ENCODE peak calls at places on chromosomes 2 and 18, in five cellular contexts. One of them, this sample, is unnamed.

GRCh38 chr2:29063646-29064372 is 10.5 kb downstream of the PCARE start:
- DNase-seq in mesenchymal stem cell: no peak
- DNase-seq in adrenal gland: no peak
- DNase-seq in naive thymus-derived CD4-positive, alpha-beta T cell: no peak
- DNase-seq in BE2C: no peak
- DNase-seq in this sample: peak; percentile 76

GRCh38 chr2:145601306-145601925 is 1081.5 kb upstream of the ZEB2 start:
- DNase-seq in adrenal gland: no peak
- DNase-seq in naive thymus-derived CD4-positive, alpha-beta T cell: no peak
- DNase-seq in BE2C: no peak
- DNase-seq in mesenchymal stem cell: no peak
- DNase-seq in this sample: no peak

GRCh38 chr2:101147062-101147461 is 4.1 kb downstream of the TBC1D8 start:
- DNase-seq in BE2C: no peak
- DNase-seq in mesenchymal stem cell: no peak
- DNase-seq in adrenal gland: no peak
- DNase-seq in naive thymus-derived CD4-positive, alpha-beta T cell: no peak
- DNase-seq in this sample: no peak

GRCh38 chr2:190718652-190719526 is 70.0 kb downstream of the NAB1 start:
- DNase-seq in BE2C: peak; percentile 82
- DNase-seq in adrenal gland: peak; percentile 27
- DNase-seq in mesenchymal stem cell: peak; percentile 85
- DNase-seq in naive thymus-derived CD4-positive, alpha-beta T cell: no peak
- DNase-seq in this sample: no peak

GRCh38 chr2:178473373-178473772 is 5.0 kb downstream of the FKBP7 start:
- DNase-seq in mesenchymal stem cell: no peak
- DNase-seq in naive thymus-derived CD4-positive, alpha-beta T cell: no peak
- DNase-seq in BE2C: no peak
- DNase-seq in adrenal gland: no peak
- DNase-seq in this sample: no peak

GRCh38 chr2:197915548-197916265 is 111.3 kb downstream of the PLCL1 start:
- DNase-seq in mesenchymal stem cell: peak; percentile 51
- DNase-seq in BE2C: no peak
- DNase-seq in naive thymus-derived CD4-positive, alpha-beta T cell: no peak
- DNase-seq in adrenal gland: no peak
- DNase-seq in this sample: no peak

GRCh38 chr18:79394438-79395307 is 1.1 kb upstream of the NFATC1 start:
- DNase-seq in mesenchymal stem cell: peak; percentile 88
- DNase-seq in adrenal gland: no peak
- DNase-seq in BE2C: no peak
- DNase-seq in naive thymus-derived CD4-positive, alpha-beta T cell: peak; percentile 47
- DNase-seq in this sample: peak; percentile 59

GRCh38 chr2:154507186-154507585 is 191.3 kb upstream of the KCNJ3 start:
- DNase-seq in BE2C: no peak
- DNase-seq in naive thymus-derived CD4-positive, alpha-beta T cell: no peak
- DNase-seq in adrenal gland: no peak
- DNase-seq in mesenchymal stem cell: no peak
- DNase-seq in this sample: peak; percentile 24

GRCh38 chr2:189254268-189254883 is 74.8 kb upstream of the COL5A2 start:
- DNase-seq in adrenal gland: no peak
- DNase-seq in mesenchymal stem cell: peak; percentile 38
- DNase-seq in BE2C: no peak
- DNase-seq in naive thymus-derived CD4-positive, alpha-beta T cell: no peak
- DNase-seq in this sample: no peak

DNA sequence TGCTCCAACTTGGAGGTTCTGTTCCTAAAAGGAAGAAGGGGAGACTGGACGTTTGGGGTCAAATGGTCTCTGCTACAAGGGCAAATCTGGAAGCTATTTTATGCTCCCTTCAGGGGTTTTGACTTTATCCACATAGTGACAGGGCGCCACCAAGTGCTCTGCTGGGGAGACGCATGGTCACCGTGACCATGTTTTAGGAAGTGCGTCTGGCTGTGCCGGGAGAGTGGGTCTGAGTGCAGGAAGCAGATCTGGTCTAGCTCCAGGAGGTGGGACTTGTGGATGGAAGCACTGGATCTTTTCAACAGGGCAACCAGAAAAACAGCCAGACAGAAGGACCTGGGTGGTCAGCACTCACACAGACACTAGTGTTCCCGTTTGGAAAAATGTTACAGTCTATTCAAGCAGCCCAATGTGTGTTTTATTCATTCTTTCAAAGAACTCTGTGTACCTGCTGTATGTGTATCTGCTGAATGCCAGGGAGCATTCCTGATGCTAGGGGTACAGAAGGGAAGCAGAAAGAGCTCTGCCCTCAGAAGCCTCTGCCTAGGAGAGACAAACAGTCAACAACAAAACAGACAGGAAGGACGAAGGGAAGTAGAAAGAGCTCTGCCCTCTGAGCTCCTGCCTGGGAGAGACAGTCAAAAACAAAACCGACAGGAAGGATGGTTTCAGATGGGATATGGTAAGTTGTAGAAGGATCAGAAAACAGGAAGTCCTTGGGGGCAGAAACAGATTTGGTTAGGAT is 14.3 kb downstream of the IMPA2 start:
- DNase-seq in adrenal gland: peak; percentile 65
- DNase-seq in naive thymus-derived CD4-positive, alpha-beta T cell: peak; percentile 55
- DNase-seq in mesenchymal stem cell: peak; percentile 78
- DNase-seq in BE2C: peak; percentile 66
- DNase-seq in this sample: peak; percentile 72
- H3K4me3 ChIP-seq in adrenal gland: no peak overlapping the region
- H3K4me3 ChIP-seq in naive thymus-derived CD4-positive, alpha-beta T cell: peak overlapping the region; percentile 3
- H3K4me3 ChIP-seq in mesenchymal stem cell: no peak overlapping the region
- H3K4me3 ChIP-seq in BE2C: no peak overlapping the region
- H3K4me3 ChIP-seq in this sample: no peak overlapping the region

GRCh38 chr2:73260338-73260984 is 23.8 kb downstream of the FBXO41 start:
- DNase-seq in BE2C: peak; percentile 54
- DNase-seq in adrenal gland: peak; percentile 80
- DNase-seq in naive thymus-derived CD4-positive, alpha-beta T cell: no peak
- DNase-seq in mesenchymal stem cell: peak; percentile 48
- DNase-seq in this sample: peak; percentile 55
- H3K9me3 ChIP-seq in BE2C: no peaks in the 10 kb centered on the region
- H3K9me3 ChIP-seq in adrenal gland: no peaks in the 10 kb centered on the region
- H3K9me3 ChIP-seq in naive thymus-derived CD4-positive, alpha-beta T cell: no peaks in the 10 kb centered on the region
- H3K9me3 ChIP-seq in mesenchymal stem cell: no peaks in the 10 kb centered on the region
- H3K9me3 ChIP-seq in this sample: no peaks in the 10 kb centered on the region

DNA sequence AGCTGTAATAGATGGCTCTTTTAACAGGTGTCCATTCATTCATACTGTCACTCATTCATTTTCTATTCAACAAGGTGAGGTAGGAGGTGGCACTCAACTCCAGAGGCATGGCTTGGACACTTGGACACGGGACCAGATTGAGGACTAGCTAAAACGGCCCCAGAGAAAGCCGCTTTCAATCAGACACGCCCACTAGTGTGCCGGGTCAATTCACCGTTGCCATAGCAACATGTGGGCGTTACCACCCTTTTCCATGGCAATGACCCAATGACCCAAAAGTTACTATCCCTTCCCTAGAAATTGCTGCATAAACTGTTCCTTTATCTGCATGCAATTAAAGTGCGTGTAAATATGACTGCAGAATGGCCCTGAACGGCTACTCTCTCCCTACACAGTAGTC is 49.2 kb upstream of the LGALSL start:
- DNase-seq in naive thymus-derived CD4-positive, alpha-beta T cell: no peak
- DNase-seq in mesenchymal stem cell: peak; percentile 69
- DNase-seq in adrenal gland: peak; percentile 77
- DNase-seq in BE2C: no peak
- DNase-seq in this sample: peak; percentile 73
- H3K4me1 ChIP-seq in naive thymus-derived CD4-positive, alpha-beta T cell: no peaks in the 10 kb centered on the region
- H3K4me1 ChIP-seq in mesenchymal stem cell: peaks cover 7% of the 10 kb centered on the region
- H3K4me1 ChIP-seq in adrenal gland: peaks cover 59% of the 10 kb centered on the region
- H3K4me1 ChIP-seq in BE2C: no peaks in the 10 kb centered on the region
- H3K4me1 ChIP-seq in this sample: peaks cover 13% of the 10 kb centered on the region

GRCh38 chr2:9249036-9249800 is 42.6 kb downstream of the ASAP2 start:
- DNase-seq in naive thymus-derived CD4-positive, alpha-beta T cell: no peak
- DNase-seq in mesenchymal stem cell: peak; percentile 64
- DNase-seq in adrenal gland: no peak
- DNase-seq in BE2C: no peak
- DNase-seq in this sample: no peak

GRCh38 chr2:9250091-9250490 is 43.5 kb downstream of the ASAP2 start:
- DNase-seq in BE2C: no peak
- DNase-seq in adrenal gland: no peak
- DNase-seq in naive thymus-derived CD4-positive, alpha-beta T cell: no peak
- DNase-seq in mesenchymal stem cell: no peak
- DNase-seq in this sample: no peak

GRCh38 chr2:9247177-9247576 is 40.6 kb downstream of the ASAP2 start:
- DNase-seq in BE2C: peak; percentile 87
- DNase-seq in mesenchymal stem cell: no peak
- DNase-seq in naive thymus-derived CD4-positive, alpha-beta T cell: no peak
- DNase-seq in adrenal gland: no peak
- DNase-seq in this sample: no peak

GRCh38 chr2:9248363-9248762 is 41.8 kb downstream of the ASAP2 start:
- DNase-seq in mesenchymal stem cell: no peak
- DNase-seq in naive thymus-derived CD4-positive, alpha-beta T cell: no peak
- DNase-seq in adrenal gland: no peak
- DNase-seq in BE2C: no peak
- DNase-seq in this sample: no peak

GRCh38 chr2:9247786-9248185 is 41.2 kb downstream of the ASAP2 start:
- DNase-seq in naive thymus-derived CD4-positive, alpha-beta T cell: no peak
- DNase-seq in BE2C: peak; percentile 79
- DNase-seq in mesenchymal stem cell: peak; percentile 49
- DNase-seq in adrenal gland: peak; percentile 50
- DNase-seq in this sample: no peak
- H3K4me3 ChIP-seq in naive thymus-derived CD4-positive, alpha-beta T cell: no peak overlapping the region
- H3K4me3 ChIP-seq in BE2C: no peak overlapping the region
- H3K4me3 ChIP-seq in mesenchymal stem cell: no peak overlapping the region
- H3K4me3 ChIP-seq in adrenal gland: no peak overlapping the region
- H3K4me3 ChIP-seq in this sample: no peak overlapping the region

GRCh38 chr2:105836840-105837692 is 92.4 kb downstream of the NCK2 start:
- DNase-seq in BE2C: no peak
- DNase-seq in adrenal gland: no peak
- DNase-seq in naive thymus-derived CD4-positive, alpha-beta T cell: no peak
- DNase-seq in mesenchymal stem cell: no peak
- DNase-seq in this sample: no peak

GRCh38 chr2:105839793-105840192 is 95.1 kb downstream of the NCK2 start:
- DNase-seq in mesenchymal stem cell: no peak
- DNase-seq in adrenal gland: no peak
- DNase-seq in naive thymus-derived CD4-positive, alpha-beta T cell: no peak
- DNase-seq in BE2C: no peak
- DNase-seq in this sample: no peak

GRCh38 chr2:105834931-105835330 is 90.2 kb downstream of the NCK2 start:
- DNase-seq in BE2C: no peak
- DNase-seq in mesenchymal stem cell: no peak
- DNase-seq in adrenal gland: no peak
- DNase-seq in naive thymus-derived CD4-positive, alpha-beta T cell: peak; percentile 69
- DNase-seq in this sample: no peak

GRCh38 chr2:105840933-105841332 is 96.2 kb downstream of the NCK2 start:
- DNase-seq in naive thymus-derived CD4-positive, alpha-beta T cell: no peak
- DNase-seq in mesenchymal stem cell: no peak
- DNase-seq in BE2C: no peak
- DNase-seq in adrenal gland: no peak
- DNase-seq in this sample: no peak

GRCh38 chr2:105836341-105836740 is 91.6 kb downstream of the NCK2 start:
- DNase-seq in naive thymus-derived CD4-positive, alpha-beta T cell: no peak
- DNase-seq in mesenchymal stem cell: no peak
- DNase-seq in adrenal gland: no peak
- DNase-seq in BE2C: no peak
- DNase-seq in this sample: no peak
- H3K9me3 ChIP-seq in naive thymus-derived CD4-positive, alpha-beta T cell: peaks cover 56% of the 10 kb centered on the region
- H3K9me3 ChIP-seq in mesenchymal stem cell: peaks cover 29% of the 10 kb centered on the region
- H3K9me3 ChIP-seq in adrenal gland: peaks cover 13% of the 10 kb centered on the region
- H3K9me3 ChIP-seq in BE2C: no peaks in the 10 kb centered on the region
- H3K9me3 ChIP-seq in this sample: no peaks in the 10 kb centered on the region

DNA sequence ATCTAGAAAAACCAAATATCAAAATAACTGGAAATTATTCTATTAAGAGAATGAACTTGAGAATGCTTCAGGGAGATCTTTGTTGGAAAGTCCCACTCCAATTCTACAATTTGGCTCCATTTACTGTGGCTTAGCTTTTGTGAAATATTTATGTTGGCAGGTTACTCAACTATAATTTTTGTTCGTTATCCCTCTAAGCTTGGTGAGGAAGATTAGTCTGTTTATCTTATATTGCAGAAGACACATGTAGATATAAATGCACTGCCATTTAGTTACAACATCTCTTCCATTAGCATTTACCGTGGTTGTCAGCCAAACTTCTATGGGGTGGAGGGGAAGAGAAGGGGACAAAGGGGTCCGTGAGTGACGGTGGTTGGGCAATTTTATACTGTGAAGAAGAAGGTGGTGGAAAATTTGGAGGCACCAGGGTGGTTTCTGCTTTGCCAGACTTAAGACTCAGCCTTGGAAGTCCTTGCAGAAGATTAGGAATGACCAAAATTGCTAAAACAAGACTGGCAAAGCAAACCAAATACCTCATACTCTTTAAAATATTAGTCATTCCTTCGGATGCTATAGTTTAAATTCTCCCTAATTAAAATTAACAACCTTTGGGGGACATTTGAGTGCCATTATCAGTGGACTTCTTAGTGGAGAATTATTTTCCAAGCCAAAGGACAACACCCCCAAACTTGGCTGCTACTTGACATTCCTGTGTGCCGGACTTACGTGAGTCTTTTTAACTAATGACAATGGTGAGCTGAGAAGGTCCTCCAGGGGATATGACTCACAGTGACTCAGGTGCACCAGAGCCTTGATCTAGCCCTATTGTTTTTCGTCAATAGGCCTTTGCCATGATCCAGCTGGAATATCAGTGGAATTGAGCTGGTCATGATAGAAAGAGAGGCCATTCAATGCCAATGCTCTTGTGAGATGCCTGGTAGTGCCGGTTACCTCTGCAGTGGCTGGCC is 117.8 kb upstream of the CXCR4 start:
- DNase-seq in mesenchymal stem cell: no peak
- DNase-seq in adrenal gland: peak; percentile 54
- DNase-seq in BE2C: no peak
- DNase-seq in naive thymus-derived CD4-positive, alpha-beta T cell: no peak
- DNase-seq in this sample: no peak
- H3K4me1 ChIP-seq in mesenchymal stem cell: peaks cover 3% of the 10 kb centered on the region
- H3K4me1 ChIP-seq in adrenal gland: peaks cover 45% of the 10 kb centered on the region
- H3K4me1 ChIP-seq in BE2C: no peaks in the 10 kb centered on the region
- H3K4me1 ChIP-seq in naive thymus-derived CD4-positive, alpha-beta T cell: peaks cover 27% of the 10 kb centered on the region
- H3K4me1 ChIP-seq in this sample: no peaks in the 10 kb centered on the region

This sample was measured in HAP-1.